ENCODE peak calls at places on chromosomes 3 and 15, in nine cellular contexts. One of them, this sample, is unnamed.

GRCh38 chr15:100887211-100887913 is 7.7 kb downstream of the ALDH1A3 start:
- DNase-seq in OCI-LY7: no peak
- DNase-seq in heart right ventricle: no peak
- DNase-seq in adrenal gland: no peak
- DNase-seq in PC-9: no peak
- DNase-seq in psoas muscle: no peak
- DNase-seq in fibroblast of lung: no peak
- DNase-seq in right lobe of liver: no peak
- DNase-seq in endothelial cell of umbilical vein: no peak
- DNase-seq in this sample: no peak

GRCh38 chr3:42829083-42829627 is 19.9 kb downstream of the ACKR2 start:
- DNase-seq in OCI-LY7: no peak
- DNase-seq in heart right ventricle: no peak
- DNase-seq in adrenal gland: no peak
- DNase-seq in PC-9: peak; percentile 52
- DNase-seq in psoas muscle: no peak
- DNase-seq in fibroblast of lung: no peak
- DNase-seq in right lobe of liver: no peak
- DNase-seq in endothelial cell of umbilical vein: no peak
- DNase-seq in this sample: no peak

GRCh38 chr15:70947369-70948335 is 55.0 kb downstream of the LRRC49 start:
- DNase-seq in OCI-LY7: no peak
- DNase-seq in heart right ventricle: no peak
- DNase-seq in adrenal gland: no peak
- DNase-seq in PC-9: no peak
- DNase-seq in psoas muscle: no peak
- DNase-seq in fibroblast of lung: no peak
- DNase-seq in right lobe of liver: no peak
- DNase-seq in endothelial cell of umbilical vein: peak; percentile 19
- DNase-seq in this sample: no peak

GRCh38 chr3:110430146-110430545 is 641.5 kb upstream of the NECTIN3 start:
- DNase-seq in OCI-LY7: no peak
- DNase-seq in heart right ventricle: no peak
- DNase-seq in adrenal gland: no peak
- DNase-seq in PC-9: no peak
- DNase-seq in psoas muscle: no peak
- DNase-seq in fibroblast of lung: no peak
- DNase-seq in right lobe of liver: no peak
- DNase-seq in endothelial cell of umbilical vein: no peak
- DNase-seq in this sample: no peak

GRCh38 chr3:186425788-186426730 is 64.0 kb upstream of the DGKG start:
- DNase-seq in OCI-LY7: no peak
- DNase-seq in heart right ventricle: no peak
- DNase-seq in adrenal gland: no peak
- DNase-seq in PC-9: no peak
- DNase-seq in psoas muscle: no peak
- DNase-seq in fibroblast of lung: peak; percentile 94
- DNase-seq in right lobe of liver: no peak
- DNase-seq in endothelial cell of umbilical vein: no peak
- DNase-seq in this sample: no peak

GRCh38 chr3:49662720-49663413 is 11.3 kb upstream of the APEH start:
- DNase-seq in OCI-LY7: no peak
- DNase-seq in heart right ventricle: no peak
- DNase-seq in adrenal gland: no peak
- DNase-seq in PC-9: no peak
- DNase-seq in psoas muscle: no peak
- DNase-seq in fibroblast of lung: no peak
- DNase-seq in right lobe of liver: no peak
- DNase-seq in endothelial cell of umbilical vein: no peak
- DNase-seq in this sample: no peak

GRCh38 chr3:42590989-42591756 is 513 bp downstream of the SS18L2 start:
- DNase-seq in OCI-LY7: peak; percentile 25
- DNase-seq in heart right ventricle: peak; percentile 11
- DNase-seq in adrenal gland: no peak
- DNase-seq in PC-9: no peak
- DNase-seq in psoas muscle: peak; percentile 13
- DNase-seq in fibroblast of lung: no peak
- DNase-seq in right lobe of liver: no peak
- DNase-seq in endothelial cell of umbilical vein: peak; percentile 31
- DNase-seq in this sample: peak; percentile 28

GRCh38 chr3:184773341-184774186 is 38.4 kb upstream of the VPS8 start:
- DNase-seq in OCI-LY7: no peak
- DNase-seq in heart right ventricle: peak; percentile 30
- DNase-seq in adrenal gland: no peak
- DNase-seq in PC-9: no peak
- DNase-seq in psoas muscle: peak; percentile 40
- DNase-seq in fibroblast of lung: peak; percentile 77
- DNase-seq in right lobe of liver: no peak
- DNase-seq in endothelial cell of umbilical vein: no peak
- DNase-seq in this sample: no peak

GRCh38 chr3:189276481-189277190 is 104.9 kb downstream of the TPRG1 start:
- DNase-seq in OCI-LY7: peak; percentile 8
- DNase-seq in heart right ventricle: peak; percentile 12
- DNase-seq in adrenal gland: no peak
- DNase-seq in PC-9: peak; percentile 27
- DNase-seq in psoas muscle: no peak
- DNase-seq in fibroblast of lung: peak; percentile 86
- DNase-seq in right lobe of liver: no peak
- DNase-seq in endothelial cell of umbilical vein: no peak
- DNase-seq in this sample: peak; percentile 40

GRCh38 chr3:197801801-197802504 is 10.9 kb downstream of the LRCH3 start:
- DNase-seq in OCI-LY7: peak; percentile 57
- DNase-seq in heart right ventricle: no peak
- DNase-seq in adrenal gland: no peak
- DNase-seq in PC-9: no peak
- DNase-seq in psoas muscle: no peak
- DNase-seq in fibroblast of lung: peak; percentile 48
- DNase-seq in right lobe of liver: no peak
- DNase-seq in endothelial cell of umbilical vein: peak; percentile 37
- DNase-seq in this sample: no peak

GRCh38 chr3:134186391-134186790 is 64.3 kb downstream of the RYK start:
- DNase-seq in OCI-LY7: no peak
- DNase-seq in heart right ventricle: no peak
- DNase-seq in adrenal gland: no peak
- DNase-seq in PC-9: no peak
- DNase-seq in psoas muscle: no peak
- DNase-seq in fibroblast of lung: no peak
- DNase-seq in right lobe of liver: no peak
- DNase-seq in endothelial cell of umbilical vein: peak; percentile 72
- DNase-seq in this sample: no peak

GRCh38 chr3:121228971-121229370 is 316.8 kb downstream of the POLQ start:
- DNase-seq in OCI-LY7: no peak
- DNase-seq in heart right ventricle: no peak
- DNase-seq in adrenal gland: no peak
- DNase-seq in PC-9: no peak
- DNase-seq in psoas muscle: no peak
- DNase-seq in fibroblast of lung: no peak
- DNase-seq in right lobe of liver: no peak
- DNase-seq in endothelial cell of umbilical vein: no peak
- DNase-seq in this sample: no peak

GRCh38 chr15:75065467-75065850 is 42.1 kb downstream of the PPCDC start:
- DNase-seq in OCI-LY7: peak; percentile 38
- DNase-seq in heart right ventricle: no peak
- DNase-seq in adrenal gland: no peak
- DNase-seq in PC-9: no peak
- DNase-seq in psoas muscle: no peak
- DNase-seq in fibroblast of lung: no peak
- DNase-seq in right lobe of liver: no peak
- DNase-seq in endothelial cell of umbilical vein: no peak
- DNase-seq in this sample: no peak

GRCh38 chr15:70605606-70606410 is 157.6 kb downstream of the UACA start:
- DNase-seq in OCI-LY7: no peak
- DNase-seq in heart right ventricle: peak; percentile 90
- DNase-seq in adrenal gland: peak; percentile 63
- DNase-seq in PC-9: no peak
- DNase-seq in psoas muscle: peak; percentile 53
- DNase-seq in fibroblast of lung: peak; percentile 90
- DNase-seq in right lobe of liver: no peak
- DNase-seq in endothelial cell of umbilical vein: peak; percentile 94
- DNase-seq in this sample: no peak

GRCh38 chr15:81337713-81338157 is 13.8 kb upstream of the STARD5 start:
- DNase-seq in OCI-LY7: no peak
- DNase-seq in heart right ventricle: no peak
- DNase-seq in adrenal gland: no peak
- DNase-seq in PC-9: no peak
- DNase-seq in psoas muscle: no peak
- DNase-seq in fibroblast of lung: no peak
- DNase-seq in right lobe of liver: no peak
- DNase-seq in endothelial cell of umbilical vein: no peak
- DNase-seq in this sample: no peak

GRCh38 chr15:48602358-48603122 is 43.0 kb downstream of the FBN1 start:
- DNase-seq in OCI-LY7: no peak
- DNase-seq in heart right ventricle: peak; percentile 35
- DNase-seq in adrenal gland: no peak
- DNase-seq in PC-9: no peak
- DNase-seq in psoas muscle: no peak
- DNase-seq in fibroblast of lung: peak; percentile 67
- DNase-seq in right lobe of liver: no peak
- DNase-seq in endothelial cell of umbilical vein: peak; percentile 91
- DNase-seq in this sample: no peak

GRCh38 chr15:49877871-49878511 is 241.0 kb downstream of the ATP8B4 start:
- DNase-seq in OCI-LY7: no peak
- DNase-seq in heart right ventricle: no peak
- DNase-seq in adrenal gland: no peak
- DNase-seq in PC-9: no peak
- DNase-seq in psoas muscle: no peak
- DNase-seq in fibroblast of lung: peak; percentile 90
- DNase-seq in right lobe of liver: no peak
- DNase-seq in endothelial cell of umbilical vein: no peak
- DNase-seq in this sample: no peak

GRCh38 chr15:98232761-98233160 is 272.3 kb downstream of the ARRDC4 start:
- DNase-seq in OCI-LY7: no peak
- DNase-seq in heart right ventricle: no peak
- DNase-seq in adrenal gland: no peak
- DNase-seq in PC-9: no peak
- DNase-seq in psoas muscle: no peak
- DNase-seq in fibroblast of lung: no peak
- DNase-seq in right lobe of liver: no peak
- DNase-seq in endothelial cell of umbilical vein: no peak
- DNase-seq in this sample: no peak

GRCh38 chr15:55637086-55637485 is 48.9 kb upstream of the PYGO1 start:
- DNase-seq in OCI-LY7: no peak
- DNase-seq in heart right ventricle: no peak
- DNase-seq in adrenal gland: no peak
- DNase-seq in PC-9: no peak
- DNase-seq in psoas muscle: no peak
- DNase-seq in fibroblast of lung: no peak
- DNase-seq in right lobe of liver: no peak
- DNase-seq in endothelial cell of umbilical vein: no peak
- DNase-seq in this sample: no peak

GRCh38 chr3:189954733-189955665 is 165.7 kb downstream of the P3H2 start:
- DNase-seq in OCI-LY7: no peak
- DNase-seq in heart right ventricle: no peak
- DNase-seq in adrenal gland: no peak
- DNase-seq in PC-9: no peak
- DNase-seq in psoas muscle: no peak
- DNase-seq in fibroblast of lung: no peak
- DNase-seq in right lobe of liver: no peak
- DNase-seq in endothelial cell of umbilical vein: no peak
- DNase-seq in this sample: no peak

GRCh38 chr3:46670891-46671427 is 22.5 kb downstream of the ALS2CL start:
- DNase-seq in OCI-LY7: no peak
- DNase-seq in heart right ventricle: no peak
- DNase-seq in adrenal gland: peak; percentile 6
- DNase-seq in PC-9: no peak
- DNase-seq in psoas muscle: no peak
- DNase-seq in fibroblast of lung: no peak
- DNase-seq in right lobe of liver: peak; percentile 31
- DNase-seq in endothelial cell of umbilical vein: no peak
- DNase-seq in this sample: no peak

GRCh38 chr15:63296195-63296594 is 18.8 kb downstream of the APH1B start:
- DNase-seq in OCI-LY7: no peak
- DNase-seq in heart right ventricle: no peak
- DNase-seq in adrenal gland: peak; percentile 60
- DNase-seq in PC-9: no peak
- DNase-seq in psoas muscle: no peak
- DNase-seq in fibroblast of lung: no peak
- DNase-seq in right lobe of liver: peak; percentile 61
- DNase-seq in endothelial cell of umbilical vein: peak; percentile 8
- DNase-seq in this sample: no peak

GRCh38 chr3:69772152-69772867 is 33.0 kb downstream of the MITF start:
- DNase-seq in OCI-LY7: no peak
- DNase-seq in heart right ventricle: no peak
- DNase-seq in adrenal gland: no peak
- DNase-seq in PC-9: no peak
- DNase-seq in psoas muscle: no peak
- DNase-seq in fibroblast of lung: no peak
- DNase-seq in right lobe of liver: no peak
- DNase-seq in endothelial cell of umbilical vein: no peak
- DNase-seq in this sample: no peak
- H3K4me1 ChIP-seq in OCI-LY7: no peaks in the 10 kb centered on the region
- H3K4me1 ChIP-seq in heart right ventricle: peaks cover 4% of the 10 kb centered on the region
- H3K4me1 ChIP-seq in adrenal gland: peaks cover 17% of the 10 kb centered on the region
- H3K4me1 ChIP-seq in PC-9: peaks cover 44% of the 10 kb centered on the region
- H3K4me1 ChIP-seq in psoas muscle: peaks cover 69% of the 10 kb centered on the region
- H3K4me1 ChIP-seq in fibroblast of lung: peaks cover 7% of the 10 kb centered on the region
- H3K4me1 ChIP-seq in right lobe of liver: no peaks in the 10 kb centered on the region
- H3K4me1 ChIP-seq in endothelial cell of umbilical vein: peaks cover 33% of the 10 kb centered on the region
- H3K4me1 ChIP-seq in this sample: peaks cover 33% of the 10 kb centered on the region

DNA sequence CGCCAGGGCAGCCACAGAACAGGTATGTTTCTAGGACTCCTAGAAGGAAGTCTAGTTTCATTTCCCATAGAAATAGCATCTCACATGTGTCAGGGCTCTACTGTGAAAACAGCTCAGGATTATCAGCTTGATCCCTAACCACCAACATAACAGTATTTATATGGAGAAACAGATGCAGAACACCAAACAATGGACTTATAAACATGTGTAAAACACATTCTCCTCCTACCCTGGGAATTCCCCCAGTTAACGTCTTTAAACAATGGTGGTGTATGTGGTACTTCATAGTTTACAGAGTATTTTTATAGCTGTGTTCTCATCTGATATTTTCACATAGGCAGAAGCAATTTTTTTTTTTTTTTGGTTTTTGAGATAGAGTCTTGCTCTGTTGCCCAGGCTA is 9.7 kb downstream of the TNFSF10 start:
- DNase-seq in OCI-LY7: no peak
- DNase-seq in heart right ventricle: no peak
- DNase-seq in adrenal gland: no peak
- DNase-seq in PC-9: no peak
- DNase-seq in psoas muscle: no peak
- DNase-seq in fibroblast of lung: no peak
- DNase-seq in right lobe of liver: no peak
- DNase-seq in endothelial cell of umbilical vein: peak; percentile 80
- DNase-seq in this sample: no peak
- H3K4me1 ChIP-seq in OCI-LY7: peaks cover 8% of the 10 kb centered on the region
- H3K4me1 ChIP-seq in heart right ventricle: peaks cover 9% of the 10 kb centered on the region
- H3K4me1 ChIP-seq in adrenal gland: peaks cover 31% of the 10 kb centered on the region
- H3K4me1 ChIP-seq in PC-9: no peaks in the 10 kb centered on the region
- H3K4me1 ChIP-seq in psoas muscle: peaks cover 14% of the 10 kb centered on the region
- H3K4me1 ChIP-seq in fibroblast of lung: peaks cover 6% of the 10 kb centered on the region
- H3K4me1 ChIP-seq in right lobe of liver: peaks cover 35% of the 10 kb centered on the region
- H3K4me1 ChIP-seq in endothelial cell of umbilical vein: peaks cover 23% of the 10 kb centered on the region
- H3K4me1 ChIP-seq in this sample: peaks cover 48% of the 10 kb centered on the region

GRCh38 chr3:58015524-58015915 is 7.3 kb downstream of the FLNB start:
- DNase-seq in OCI-LY7: no peak
- DNase-seq in heart right ventricle: no peak
- DNase-seq in adrenal gland: no peak
- DNase-seq in PC-9: no peak
- DNase-seq in psoas muscle: no peak
- DNase-seq in fibroblast of lung: no peak
- DNase-seq in right lobe of liver: no peak
- DNase-seq in endothelial cell of umbilical vein: no peak
- DNase-seq in this sample: no peak
- H3K4me1 ChIP-seq in OCI-LY7: peaks cover under 1% of the 10 kb centered on the region
- H3K4me1 ChIP-seq in heart right ventricle: peaks cover 2% of the 10 kb centered on the region
- H3K4me1 ChIP-seq in adrenal gland: peaks cover 53% of the 10 kb centered on the region
- H3K4me1 ChIP-seq in PC-9: peaks cover 82% of the 10 kb centered on the region
- H3K4me1 ChIP-seq in psoas muscle: peaks cover 3% of the 10 kb centered on the region
- H3K4me1 ChIP-seq in fibroblast of lung: peaks cover 18% of the 10 kb centered on the region
- H3K4me1 ChIP-seq in right lobe of liver: peaks cover 86% of the 10 kb centered on the region
- H3K4me1 ChIP-seq in endothelial cell of umbilical vein: peaks cover 77% of the 10 kb centered on the region
- H3K4me1 ChIP-seq in this sample: peaks cover 64% of the 10 kb centered on the region

GRCh38 chr3:106083207-106083606 is 214.4 kb upstream of the CBLB start:
- DNase-seq in OCI-LY7: no peak
- DNase-seq in heart right ventricle: no peak
- DNase-seq in adrenal gland: no peak
- DNase-seq in PC-9: no peak
- DNase-seq in psoas muscle: no peak
- DNase-seq in fibroblast of lung: peak; percentile 48
- DNase-seq in right lobe of liver: no peak
- DNase-seq in endothelial cell of umbilical vein: no peak
- DNase-seq in this sample: no peak
- H3K4me1 ChIP-seq in OCI-LY7: no peaks in the 10 kb centered on the region
- H3K4me1 ChIP-seq in heart right ventricle: no peaks in the 10 kb centered on the region
- H3K4me1 ChIP-seq in adrenal gland: peaks cover 8% of the 10 kb centered on the region
- H3K4me1 ChIP-seq in PC-9: no peaks in the 10 kb centered on the region
- H3K4me1 ChIP-seq in psoas muscle: no peaks in the 10 kb centered on the region
- H3K4me1 ChIP-seq in fibroblast of lung: no peaks in the 10 kb centered on the region
- H3K4me1 ChIP-seq in right lobe of liver: no peaks in the 10 kb centered on the region
- H3K4me1 ChIP-seq in endothelial cell of umbilical vein: no peaks in the 10 kb centered on the region
- H3K4me1 ChIP-seq in this sample: no peaks in the 10 kb centered on the region

This sample was measured in SJSA1.